ENCODE peak calls at places on chromosomes 2 and 18, in nine cellular contexts. U is MM.1S, E is fibroblast of lung, K is mammary epithelial cell, H is HepG2, D is PC-3, Q is osteoblast, V is hepatocyte, G is OCI-LY7. M is an unnamed sample.

GRCh38 chr2:127647242-127648190 is 1.6 kb downstream of the GPR17 start:
- DNase-seq in U (no peak), E (peak), K (no peak), H (no peak), D (peak), Q (no peak), V (no peak), G (no peak), M (peak)

GRCh38 chr2:131122496-131122895 is 17.4 kb downstream of the PLEKHB2 start:
- DNase-seq in U (no peak), E (no peak), K (no peak), H (no peak), D (no peak), Q (no peak), V (no peak), G (no peak), M (no peak)

GRCh38 chr18:61891271-61891670 is 1.5 kb downstream of the RNF152 start:
- DNase-seq in U (no peak), E (no peak), K (peak), H (no peak), D (peak), Q (no peak), V (no peak), G (no peak), M (peak)

GRCh38 chr2:174117951-174118930 is 130.1 kb downstream of the OLA1 start:
- DNase-seq in U (no peak), E (peak), K (peak), H (no peak), D (peak), Q (peak), V (no peak), G (no peak), M (peak)

GRCh38 chr18:24986611-24987270 is 365.2 kb downstream of the ZNF521 start:
- DNase-seq in U (no peak), E (peak), K (no peak), H (no peak), D (no peak), Q (no peak), V (no peak), G (no peak), M (peak)

GRCh38 chr2:240930096-240930630 is 24.0 kb downstream of the CROCC2 start:
- DNase-seq in U (no peak), E (no peak), K (no peak), H (no peak), D (no peak), Q (peak), V (no peak), G (no peak), M (no peak)

GRCh38 chr18:79401494-79402208 is 5.9 kb downstream of the NFATC1 start:
- DNase-seq in U (no peak), E (no peak), K (no peak), H (no peak), D (no peak), Q (no peak), V (no peak), G (no peak), M (no peak)

GRCh38 chr2:240701091-240701735 is 9.5 kb downstream of the AQP12A start:
- DNase-seq in U (no peak), E (no peak), K (no peak), H (no peak), D (no peak), Q (no peak), V (no peak), G (no peak), M (no peak)

DNA sequence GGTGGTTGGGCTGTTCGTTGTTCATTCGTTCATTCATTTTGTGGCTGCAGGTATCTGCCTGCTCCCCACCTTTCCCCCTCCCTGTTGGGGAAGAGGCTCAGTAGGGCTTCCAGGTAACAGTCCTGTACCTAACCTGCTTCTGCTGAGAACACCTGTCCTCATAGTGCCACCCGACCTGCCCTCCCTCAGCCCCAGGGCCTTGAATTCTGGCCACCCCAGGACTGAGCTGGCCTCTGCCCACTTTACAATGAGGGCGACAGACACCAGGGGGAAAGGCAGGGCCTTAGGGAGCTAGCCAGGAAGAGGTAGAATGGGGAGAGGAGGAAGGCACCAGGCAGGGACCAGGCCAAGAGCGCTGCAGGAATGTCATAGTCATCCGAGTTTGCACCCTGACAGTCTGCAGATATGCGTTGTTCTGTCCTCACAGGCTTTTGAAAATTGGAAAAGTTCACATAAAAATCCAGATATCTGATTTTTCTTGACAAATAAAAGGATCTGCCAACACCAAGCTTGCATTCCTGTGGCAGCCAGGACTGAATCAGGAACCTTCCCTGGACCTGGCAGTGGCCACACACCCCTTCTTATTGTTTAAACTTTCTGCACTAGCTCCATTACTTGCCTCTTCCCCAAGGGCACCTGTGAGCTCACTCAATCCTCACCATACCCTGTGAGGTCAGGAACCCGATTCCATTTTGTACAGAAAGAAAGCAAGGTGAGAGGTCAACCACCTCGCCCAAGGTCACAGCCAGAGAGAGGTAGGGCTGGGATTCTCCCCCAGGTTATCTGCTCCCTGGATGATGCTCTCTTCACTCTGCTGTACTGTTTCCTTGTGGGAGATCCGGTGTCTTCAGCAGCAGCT is 35.3 kb upstream of the MRPL33 start:
- DNase-seq in U (no peak), E (peak), K (no peak), H (no peak), D (no peak), Q (peak), V (no peak), G (no peak), M (peak)
- H2AFZ ChIP-seq in U (peak), E (peak), K (peak), H (no peak), D (no peak), Q (peak), V (peak), G (no peak), M (peak)

GRCh38 chr2:219219113-219219696 is 447 bp upstream of the ABCB6 start:
- DNase-seq in U (no peak), E (no peak), K (no peak), H (no peak), D (no peak), Q (peak), V (no peak), G (no peak), M (no peak)
- H3K27ac ChIP-seq in U (no peak), E (peak), K (no peak), H (peak), D (peak), Q (peak), V (peak), G (no peak), M (peak)

GRCh38 chr2:161990741-161991140 is 83.3 kb downstream of the DPP4 start:
- DNase-seq in U (no peak), E (peak), K (peak), H (peak), D (peak), Q (peak), V (peak), G (no peak), M (peak)
- H2AFZ ChIP-seq in U (no peak), E (no peak), K (no peak), H (no peak), D (no peak), Q (no peak), V (no peak), G (no peak), M (no peak)

GRCh38 chr2:20483496-20483895 is 36.6 kb downstream of the RHOB start:
- DNase-seq in U (peak), E (no peak), K (no peak), H (no peak), D (no peak), Q (no peak), V (no peak), G (no peak), M (no peak)
- H3K27ac ChIP-seq in U (no peak), E (no peak), K (no peak), H (no peak), D (no peak), Q (no peak), V (no peak), G (no peak), M (no peak)

DNA sequence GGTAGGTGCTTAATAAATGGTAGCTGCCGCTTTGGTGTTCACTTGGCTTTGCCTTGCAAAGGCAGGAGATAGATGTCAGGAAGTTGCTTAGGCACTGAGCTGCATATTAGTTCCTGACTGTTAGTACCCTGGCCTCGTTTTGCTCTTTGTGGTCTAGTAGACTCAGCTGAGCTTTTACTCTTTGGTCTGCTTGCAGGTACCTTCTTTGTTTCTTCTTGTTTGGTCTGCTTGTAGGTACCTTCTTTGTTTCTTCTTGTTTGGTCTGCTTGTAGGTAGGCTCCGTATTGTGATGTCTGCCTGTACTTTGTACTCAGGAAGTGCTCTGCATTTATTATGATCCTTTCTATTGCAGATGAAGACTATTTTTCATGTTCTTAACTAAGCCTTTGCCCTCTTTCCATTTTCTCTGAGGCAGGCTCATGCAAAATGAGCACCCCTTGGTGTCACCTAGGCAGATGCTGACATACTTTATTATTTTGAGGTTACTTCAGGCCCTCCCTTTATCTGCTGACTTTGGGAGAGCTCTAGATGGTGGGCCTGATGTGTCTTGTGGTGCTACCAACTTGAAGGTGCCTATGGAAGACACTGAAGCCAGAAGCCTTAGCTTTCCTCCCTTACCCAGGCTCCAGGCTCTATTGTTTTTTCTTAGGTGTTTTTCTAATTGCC is 6.0 kb downstream of the RPIA start:
- DNase-seq in U (no peak), E (no peak), K (no peak), H (peak), D (no peak), Q (no peak), V (no peak), G (no peak), M (no peak)
- H2AFZ ChIP-seq in U (no peak), E (no peak), K (no peak), H (no peak), D (no peak), Q (no peak), V (peak), G (no peak), M (no peak)

DNA sequence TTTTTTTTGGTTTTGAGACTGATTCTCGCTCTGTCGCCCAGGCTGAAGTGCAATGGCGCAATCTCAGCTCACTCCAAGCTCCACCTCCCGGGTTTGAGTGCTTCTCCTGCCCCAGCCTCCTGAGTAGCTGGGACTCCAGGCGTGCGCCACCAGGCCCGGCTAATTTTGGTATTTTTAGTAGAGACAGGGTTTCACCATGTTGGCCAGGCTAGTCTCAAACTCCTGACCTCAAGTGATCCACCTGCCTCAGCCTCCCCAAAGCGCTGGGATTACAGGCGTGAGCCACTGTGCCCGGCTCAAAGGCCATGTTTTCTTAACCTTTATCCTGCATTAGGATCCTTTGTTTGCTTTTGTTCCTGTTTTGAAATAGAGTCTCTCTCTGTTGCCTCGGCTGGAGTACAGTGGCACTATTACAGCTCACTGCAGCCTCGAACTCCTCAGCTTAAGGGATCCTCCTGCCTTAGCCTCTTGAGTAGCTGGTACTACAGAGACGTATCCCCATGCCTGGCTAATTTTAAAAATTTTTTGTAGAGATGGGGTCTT is 41.0 kb downstream of the NPC1 start:
- DNase-seq in U (no peak), E (no peak), K (no peak), H (peak), D (no peak), Q (no peak), V (no peak), G (no peak), M (no peak)
- H3K27ac ChIP-seq in U (no peak), E (no peak), K (no peak), H (peak), D (no peak), Q (no peak), V (no peak), G (no peak), M (no peak)

DNA sequence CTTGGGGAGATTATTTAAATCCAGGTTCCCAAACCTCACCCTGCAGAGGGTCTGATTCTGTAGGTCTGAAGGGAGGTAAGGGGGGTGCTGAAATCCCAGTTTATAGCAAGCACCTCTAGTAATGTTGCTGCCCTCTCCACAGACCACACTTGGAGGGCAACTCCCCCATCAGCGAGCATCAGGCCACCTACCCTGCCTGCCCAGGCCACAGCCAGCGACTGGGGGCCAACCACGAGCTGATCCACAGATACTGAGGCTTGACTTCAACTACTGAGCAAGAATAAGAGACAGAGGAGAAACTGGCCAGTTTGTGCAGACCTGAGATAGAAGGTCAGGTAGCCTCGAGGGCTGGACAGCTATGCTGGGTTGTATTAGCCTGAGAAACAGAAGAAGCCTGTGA is 36.3 kb upstream of the LBH start:
- DNase-seq in U (no peak), E (no peak), K (no peak), H (no peak), D (no peak), Q (no peak), V (no peak), G (no peak), M (no peak)
- H2AFZ ChIP-seq in U (no peak), E (no peak), K (no peak), H (no peak), D (no peak), Q (no peak), V (no peak), G (no peak), M (no peak)

DNA sequence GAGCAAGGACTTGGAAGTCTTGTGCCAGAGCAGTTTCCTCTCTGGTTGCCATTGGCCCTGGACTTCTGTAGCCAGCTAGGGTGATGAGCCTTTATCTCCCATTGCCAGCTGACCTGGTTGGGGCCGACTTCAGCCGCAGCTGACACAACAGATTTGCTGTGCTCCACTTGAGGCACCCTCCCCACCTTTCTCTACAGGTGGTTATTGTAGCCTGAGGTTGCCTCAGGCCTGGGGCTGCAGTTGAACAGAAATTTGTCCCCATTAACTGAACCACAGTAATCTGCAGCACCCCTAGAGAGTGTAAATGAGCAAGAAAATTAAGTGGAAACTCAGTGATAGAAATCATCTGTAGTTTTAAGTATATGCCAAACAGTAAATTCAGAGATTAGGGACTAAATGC is 48.6 kb downstream of the COPS8 start:
- DNase-seq in U (no peak), E (no peak), K (no peak), H (no peak), D (no peak), Q (no peak), V (no peak), G (no peak), M (no peak)
- H3K27ac ChIP-seq in U (no peak), E (no peak), K (no peak), H (no peak), D (no peak), Q (no peak), V (no peak), G (no peak), M (no peak)

DNA sequence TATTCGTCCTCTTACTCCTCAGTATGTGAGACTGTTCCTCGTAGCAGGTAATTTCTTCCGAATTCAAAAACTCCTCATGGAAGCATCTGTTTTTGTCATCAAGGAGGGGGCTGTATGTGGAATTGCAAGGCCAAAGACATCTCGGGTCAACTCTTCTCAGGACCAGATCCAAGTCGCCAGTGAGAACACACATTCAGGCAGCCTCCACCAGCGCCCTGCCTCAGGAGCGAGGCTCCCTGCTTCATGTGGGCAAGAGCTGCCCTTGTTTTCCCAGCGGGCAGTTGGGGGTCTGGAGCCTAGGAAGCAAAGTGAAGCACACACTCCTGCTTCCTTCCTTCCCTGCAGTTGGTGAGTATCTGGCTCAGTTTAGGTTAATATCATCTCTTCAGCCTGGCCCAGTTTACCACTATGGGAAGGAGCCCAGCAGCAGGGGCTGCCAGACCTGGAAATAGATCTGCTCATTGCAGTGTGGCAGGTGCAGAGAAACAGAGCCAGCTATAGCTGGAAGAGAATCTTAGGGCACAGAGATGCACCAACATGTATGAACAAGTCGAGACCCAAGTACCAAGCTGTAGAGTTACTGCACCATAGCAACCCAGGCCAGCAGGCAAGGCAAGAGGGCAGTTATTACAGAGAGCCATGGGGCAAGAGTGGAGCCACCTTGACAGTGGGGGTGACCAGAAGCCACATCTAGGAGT is 25.3 kb downstream of the TMEM127 start:
- DNase-seq in U (no peak), E (no peak), K (peak), H (no peak), D (no peak), Q (no peak), V (no peak), G (no peak), M (no peak)
- H2AFZ ChIP-seq in U (peak), E (no peak), K (peak), H (no peak), D (no peak), Q (no peak), V (no peak), G (no peak), M (no peak)

GRCh38 chr2:197248623-197249022 is 62.0 kb downstream of the ANKRD44 start:
- DNase-seq in U (no peak), E (peak), K (no peak), H (no peak), D (no peak), Q (no peak), V (no peak), G (no peak), M (no peak)

GRCh38 chr2:197244349-197244748 is 66.2 kb downstream of the ANKRD44 start:
- DNase-seq in U (no peak), E (no peak), K (no peak), H (no peak), D (no peak), Q (no peak), V (no peak), G (no peak), M (no peak)

GRCh38 chr2:197248001-197248401 is 62.6 kb downstream of the ANKRD44 start:
- DNase-seq in U (no peak), E (no peak), K (no peak), H (no peak), D (no peak), Q (no peak), V (no peak), G (no peak), M (no peak)

GRCh38 chr2:197246405-197246804 is 64.2 kb downstream of the ANKRD44 start:
- DNase-seq in U (no peak), E (no peak), K (no peak), H (no peak), D (no peak), Q (no peak), V (no peak), G (no peak), M (no peak)

DNA sequence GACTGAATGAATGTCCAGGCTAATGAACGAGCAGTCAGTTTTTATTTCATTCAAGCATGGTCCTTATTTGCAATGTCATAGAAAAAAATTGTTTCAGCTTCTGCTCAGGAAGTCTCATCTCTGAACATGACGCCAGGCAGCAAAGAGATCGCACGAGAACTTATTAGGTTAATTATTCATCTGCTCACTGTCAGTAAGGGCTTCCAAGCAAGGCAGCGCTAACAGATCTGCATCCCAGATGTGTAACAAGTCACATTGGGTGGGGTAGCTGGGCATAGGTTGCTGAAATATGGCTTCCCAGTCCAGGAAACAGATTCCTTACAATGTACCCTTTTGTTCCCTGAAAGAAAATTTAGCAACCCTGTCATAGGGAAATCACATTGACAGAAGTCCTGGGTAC is 63.5 kb downstream of the ANKRD44 start:
- DNase-seq in U (no peak), E (no peak), K (no peak), H (no peak), D (no peak), Q (no peak), V (no peak), G (no peak), M (no peak)
- H3K27ac ChIP-seq in U (no peak), E (no peak), K (no peak), H (no peak), D (no peak), Q (no peak), V (no peak), G (no peak), M (no peak)

M was measured in GM23248.